ENCODE peak calls at places on chromosomes 6 and 20, in seven cellular contexts. One of them, this sample, is unnamed.

GRCh38 chr20:49887251-49887827 is 28.0 kb downstream of the SPATA2 start:
- DNase-seq in stimulated activated CD4-positive, alpha-beta T cell treated with anti-CD3 and anti-CD28 coated beads, Interleukin-4, amount 100 ng/mL, for 1 hour: no peak
- DNase-seq in NCI-H1092 treated with DMSO at 0.1 percent for 48 hours: no peak
- DNase-seq in non-pigmented ciliary epithelial cell: no peak
- DNase-seq in midbrain: no peak
- DNase-seq in NCI-H524: no peak
- DNase-seq in amniotic epithelial cell: no peak
- DNase-seq in this sample: no peak

GRCh38 chr20:19341348-19342053 is 129.1 kb downstream of the SLC24A3 start:
- DNase-seq in stimulated activated CD4-positive, alpha-beta T cell treated with anti-CD3 and anti-CD28 coated beads, Interleukin-4, amount 100 ng/mL, for 1 hour: no peak
- DNase-seq in NCI-H1092 treated with DMSO at 0.1 percent for 48 hours: no peak
- DNase-seq in non-pigmented ciliary epithelial cell: no peak
- DNase-seq in midbrain: no peak
- DNase-seq in NCI-H524: no peak
- DNase-seq in amniotic epithelial cell: no peak
- DNase-seq in this sample: no peak

GRCh38 chr6:17226766-17227338 is 54.3 kb upstream of the RBM24 start:
- DNase-seq in stimulated activated CD4-positive, alpha-beta T cell treated with anti-CD3 and anti-CD28 coated beads, Interleukin-4, amount 100 ng/mL, for 1 hour: no peak
- DNase-seq in NCI-H1092 treated with DMSO at 0.1 percent for 48 hours: no peak
- DNase-seq in non-pigmented ciliary epithelial cell: no peak
- DNase-seq in midbrain: no peak
- DNase-seq in NCI-H524: no peak
- DNase-seq in amniotic epithelial cell: no peak
- DNase-seq in this sample: no peak

GRCh38 chr20:41249371-41249770 is 68.2 kb downstream of the ZHX3 start:
- DNase-seq in stimulated activated CD4-positive, alpha-beta T cell treated with anti-CD3 and anti-CD28 coated beads, Interleukin-4, amount 100 ng/mL, for 1 hour: no peak
- DNase-seq in NCI-H1092 treated with DMSO at 0.1 percent for 48 hours: no peak
- DNase-seq in non-pigmented ciliary epithelial cell: peak
- DNase-seq in midbrain: peak
- DNase-seq in NCI-H524: no peak
- DNase-seq in amniotic epithelial cell: peak
- DNase-seq in this sample: no peak

GRCh38 chr20:46559685-46560440 is 9.4 kb upstream of the OCSTAMP start:
- DNase-seq in stimulated activated CD4-positive, alpha-beta T cell treated with anti-CD3 and anti-CD28 coated beads, Interleukin-4, amount 100 ng/mL, for 1 hour: no peak
- DNase-seq in NCI-H1092 treated with DMSO at 0.1 percent for 48 hours: peak
- DNase-seq in non-pigmented ciliary epithelial cell: no peak
- DNase-seq in midbrain: peak
- DNase-seq in NCI-H524: peak
- DNase-seq in amniotic epithelial cell: no peak
- DNase-seq in this sample: no peak

GRCh38 chr6:162442675-162443074 is 284.9 kb downstream of the PRKN start:
- DNase-seq in stimulated activated CD4-positive, alpha-beta T cell treated with anti-CD3 and anti-CD28 coated beads, Interleukin-4, amount 100 ng/mL, for 1 hour: no peak
- DNase-seq in NCI-H1092 treated with DMSO at 0.1 percent for 48 hours: peak
- DNase-seq in non-pigmented ciliary epithelial cell: no peak
- DNase-seq in midbrain: peak
- DNase-seq in NCI-H524: peak
- DNase-seq in amniotic epithelial cell: no peak
- DNase-seq in this sample: peak

GRCh38 chr6:137415127-137415833 is 78.9 kb downstream of the OLIG3 start:
- DNase-seq in stimulated activated CD4-positive, alpha-beta T cell treated with anti-CD3 and anti-CD28 coated beads, Interleukin-4, amount 100 ng/mL, for 1 hour: peak
- DNase-seq in NCI-H1092 treated with DMSO at 0.1 percent for 48 hours: no peak
- DNase-seq in non-pigmented ciliary epithelial cell: peak
- DNase-seq in midbrain: peak
- DNase-seq in NCI-H524: peak
- DNase-seq in amniotic epithelial cell: peak
- DNase-seq in this sample: no peak

GRCh38 chr6:32752580-32752979 is 10.8 kb downstream of the HLA-DQB2 start:
- DNase-seq in stimulated activated CD4-positive, alpha-beta T cell treated with anti-CD3 and anti-CD28 coated beads, Interleukin-4, amount 100 ng/mL, for 1 hour: no peak
- DNase-seq in NCI-H1092 treated with DMSO at 0.1 percent for 48 hours: no peak
- DNase-seq in non-pigmented ciliary epithelial cell: no peak
- DNase-seq in midbrain: no peak
- DNase-seq in NCI-H524: no peak
- DNase-seq in amniotic epithelial cell: no peak
- DNase-seq in this sample: no peak

GRCh38 chr6:25655746-25656145 is 3.7 kb downstream of the SCGN start:
- DNase-seq in stimulated activated CD4-positive, alpha-beta T cell treated with anti-CD3 and anti-CD28 coated beads, Interleukin-4, amount 100 ng/mL, for 1 hour: no peak
- DNase-seq in NCI-H1092 treated with DMSO at 0.1 percent for 48 hours: no peak
- DNase-seq in non-pigmented ciliary epithelial cell: no peak
- DNase-seq in midbrain: no peak
- DNase-seq in NCI-H524: no peak
- DNase-seq in amniotic epithelial cell: no peak
- DNase-seq in this sample: no peak

GRCh38 chr20:34931771-34932170 is 23.8 kb downstream of the GSS start:
- DNase-seq in stimulated activated CD4-positive, alpha-beta T cell treated with anti-CD3 and anti-CD28 coated beads, Interleukin-4, amount 100 ng/mL, for 1 hour: no peak
- DNase-seq in NCI-H1092 treated with DMSO at 0.1 percent for 48 hours: no peak
- DNase-seq in non-pigmented ciliary epithelial cell: no peak
- DNase-seq in midbrain: no peak
- DNase-seq in NCI-H524: no peak
- DNase-seq in amniotic epithelial cell: no peak
- DNase-seq in this sample: no peak

GRCh38 chr6:130625825-130626500 is 201.2 kb upstream of the SMLR1 start:
- DNase-seq in stimulated activated CD4-positive, alpha-beta T cell treated with anti-CD3 and anti-CD28 coated beads, Interleukin-4, amount 100 ng/mL, for 1 hour: no peak
- DNase-seq in NCI-H1092 treated with DMSO at 0.1 percent for 48 hours: no peak
- DNase-seq in non-pigmented ciliary epithelial cell: no peak
- DNase-seq in midbrain: no peak
- DNase-seq in NCI-H524: peak
- DNase-seq in amniotic epithelial cell: peak
- DNase-seq in this sample: no peak

GRCh38 chr20:63411898-63412631 is 50.9 kb upstream of the CHRNA4 start:
- DNase-seq in stimulated activated CD4-positive, alpha-beta T cell treated with anti-CD3 and anti-CD28 coated beads, Interleukin-4, amount 100 ng/mL, for 1 hour: no peak
- DNase-seq in NCI-H1092 treated with DMSO at 0.1 percent for 48 hours: no peak
- DNase-seq in non-pigmented ciliary epithelial cell: no peak
- DNase-seq in midbrain: no peak
- DNase-seq in NCI-H524: no peak
- DNase-seq in amniotic epithelial cell: no peak
- DNase-seq in this sample: no peak

GRCh38 chr6:88870728-88871330 is 92.6 kb downstream of the RNGTT start:
- DNase-seq in stimulated activated CD4-positive, alpha-beta T cell treated with anti-CD3 and anti-CD28 coated beads, Interleukin-4, amount 100 ng/mL, for 1 hour: no peak
- DNase-seq in NCI-H1092 treated with DMSO at 0.1 percent for 48 hours: peak
- DNase-seq in non-pigmented ciliary epithelial cell: no peak
- DNase-seq in midbrain: peak
- DNase-seq in NCI-H524: peak
- DNase-seq in amniotic epithelial cell: peak
- DNase-seq in this sample: peak

GRCh38 chr6:45898941-45899682 is 116.5 kb downstream of the CLIC5 start:
- DNase-seq in stimulated activated CD4-positive, alpha-beta T cell treated with anti-CD3 and anti-CD28 coated beads, Interleukin-4, amount 100 ng/mL, for 1 hour: no peak
- DNase-seq in NCI-H1092 treated with DMSO at 0.1 percent for 48 hours: no peak
- DNase-seq in non-pigmented ciliary epithelial cell: no peak
- DNase-seq in midbrain: no peak
- DNase-seq in NCI-H524: no peak
- DNase-seq in amniotic epithelial cell: no peak
- DNase-seq in this sample: no peak

GRCh38 chr20:1626528-1627192 is 6.9 kb upstream of the SIRPB1 start:
- DNase-seq in stimulated activated CD4-positive, alpha-beta T cell treated with anti-CD3 and anti-CD28 coated beads, Interleukin-4, amount 100 ng/mL, for 1 hour: no peak
- DNase-seq in NCI-H1092 treated with DMSO at 0.1 percent for 48 hours: no peak
- DNase-seq in non-pigmented ciliary epithelial cell: no peak
- DNase-seq in midbrain: no peak
- DNase-seq in NCI-H524: no peak
- DNase-seq in amniotic epithelial cell: no peak
- DNase-seq in this sample: no peak

GRCh38 chr20:59770270-59770669 is 163.2 kb downstream of the SYCP2 start:
- DNase-seq in stimulated activated CD4-positive, alpha-beta T cell treated with anti-CD3 and anti-CD28 coated beads, Interleukin-4, amount 100 ng/mL, for 1 hour: no peak
- DNase-seq in NCI-H1092 treated with DMSO at 0.1 percent for 48 hours: no peak
- DNase-seq in non-pigmented ciliary epithelial cell: no peak
- DNase-seq in midbrain: no peak
- DNase-seq in NCI-H524: peak
- DNase-seq in amniotic epithelial cell: no peak
- DNase-seq in this sample: no peak

This sample was measured in NCI-H1694 treated with DMSO at 0.1 percent for 48 hours.